ENCODE peak calls at places on chromosomes 11 and 22, in four cellular contexts. E is CD8-positive, alpha-beta T cell; S is SK-N-SH; H is MM.1S. A is an unnamed sample.

GRCh38 chr11:23725752-23726151 is 771.1 kb upstream of the LUZP2 start:
- DNase-seq in S (no peak), E (no peak), H (no peak), A (no peak)

GRCh38 chr11:21225860-21226259 is 556.5 kb downstream of the NELL1 start:
- DNase-seq in E (no peak), H (no peak), S (no peak), A (no peak)

GRCh38 chr11:132312616-132313210 is 942.3 kb downstream of the NTM start:
- DNase-seq in H (no peak), E (no peak), S (peak), A (no peak)

GRCh38 chr11:77503006-77503405 is 29.1 kb upstream of the PAK1 start:
- DNase-seq in E (no peak), H (no peak), S (peak), A (no peak)

GRCh38 chr11:27229511-27230174 is 133.4 kb downstream of the CCDC34 start:
- DNase-seq in S (no peak), E (no peak), H (no peak), A (no peak)

GRCh38 chr11:22431074-22431473 is 92.9 kb downstream of the SLC17A6 start:
- DNase-seq in E (no peak), S (no peak), H (no peak), A (no peak)

GRCh38 chr11:10109836-10110235 is 184.2 kb downstream of the SBF2 start:
- DNase-seq in H (no peak), S (no peak), E (no peak), A (no peak)

GRCh38 chr11:23112987-23113886 is 253.0 kb upstream of the CCDC179 start:
- DNase-seq in H (peak), S (peak), E (no peak), A (peak)

GRCh38 chr11:101914349-101914736 is 467 bp upstream of the CEP126 start:
- DNase-seq in E (no peak), S (no peak), H (no peak), A (no peak)

GRCh38 chr11:305834-306211 is 1.8 kb upstream of the IFITM2 start:
- DNase-seq in E (no peak), H (no peak), S (no peak), A (no peak)

GRCh38 chr11:78645226-78646202 is 70.8 kb upstream of the NARS2 start:
- DNase-seq in S (peak), H (peak), E (peak), A (peak)

GRCh38 chr22:49850021-49850911 is 3.4 kb upstream of the ZBED4 start:
- DNase-seq in S (no peak), H (no peak), E (no peak), A (no peak)

GRCh38 chr22:41408665-41409064 is 26.9 kb downstream of the TEF start:
- DNase-seq in E (no peak), S (no peak), H (no peak), A (no peak)

GRCh38 chr11:130032931-130033330 is 30.3 kb upstream of the PRDM10 start:
- DNase-seq in H (no peak), E (no peak), S (no peak), A (no peak)

GRCh38 chr11:35420371-35420770 is 1.0 kb upstream of the SLC1A2 start:
- DNase-seq in S (peak), E (no peak), H (no peak), A (no peak)

GRCh38 chr11:34890812-34891211 is 25.4 kb downstream of the APIP start:
- DNase-seq in H (peak), E (no peak), S (peak), A (no peak)

GRCh38 chr22:46754110-46754799 is 8.2 kb upstream of the TBC1D22A start:
- DNase-seq in S (peak), H (no peak), E (no peak), A (peak)

GRCh38 chr11:11409916-11410315 is 56.9 kb upstream of the CSNK2A3 start:
- DNase-seq in E (no peak), S (no peak), H (no peak), A (no peak)

GRCh38 chr11:115963170-115963569 is 459.0 kb upstream of the CADM1 start:
- DNase-seq in H (no peak), E (no peak), S (no peak), A (no peak)

GRCh38 chr11:74840486-74840885 is 91.8 kb downstream of the RNF169 start:
- DNase-seq in H (no peak), E (no peak), S (no peak), A (no peak)

GRCh38 chr22:33828302-33828701 is 92.0 kb downstream of the LARGE1 start:
- DNase-seq in H (no peak), S (no peak), E (no peak), A (no peak)

GRCh38 chr11:128585498-128586238 is 1.7 kb downstream of the ETS1 start:
- DNase-seq in E (no peak), S (no peak), H (no peak), A (no peak)

GRCh38 chr11:4044971-4045646 is 49.5 kb upstream of the RRM1 start:
- DNase-seq in H (no peak), S (no peak), E (no peak), A (peak)

GRCh38 chr11:17389205-17389956 is 922 bp upstream of the KCNJ11 start:
- DNase-seq in S (peak), E (peak), H (peak), A (no peak)

GRCh38 chr22:36331306-36331911 is 56.4 kb downstream of the MYH9 start:
- DNase-seq in S (peak), H (peak), E (peak), A (peak)

GRCh38 chr11:15196704-15197103 is 82.0 kb downstream of the INSC start:
- DNase-seq in E (no peak), S (no peak), H (no peak), A (no peak)

GRCh38 chr11:94922675-94923347 is 50.5 kb downstream of the CWC15 start:
- DNase-seq in S (no peak), H (no peak), E (no peak), A (no peak)

GRCh38 chr11:95884364-95884763 is 39.5 kb downstream of the MTMR2 start:
- DNase-seq in S (no peak), E (no peak), H (no peak), A (peak)

GRCh38 chr11:114036156-114036811 is 23.2 kb upstream of the ZBTB16 start:
- DNase-seq in S (peak), E (peak), H (peak), A (no peak)

GRCh38 chr11:111949519-111950426 is 12.6 kb downstream of the DIXDC1 start:
- DNase-seq in S (no peak), H (no peak), E (no peak), A (no peak)

GRCh38 chr11:1708716-1709115 is 11.7 kb downstream of the KRTAP5-6 start:
- DNase-seq in S (no peak), E (no peak), H (no peak), A (no peak)

GRCh38 chr11:14578551-14578956 is 58.4 kb upstream of the PSMA1 start:
- DNase-seq in S (peak), E (peak), H (peak), A (peak)

GRCh38 chr22:31079095-31079642 is 1.9 kb upstream of the SMTN start:
- DNase-seq in H (no peak), S (peak), E (no peak), A (no peak)

GRCh38 chr11:116808262-116809175 is 14.6 kb downstream of the APOA4 start:
- DNase-seq in S (no peak), E (no peak), H (no peak), A (peak)

GRCh38 chr11:56990702-56991101 is 2.0 kb downstream of the OR5AK2 start:
- DNase-seq in S (no peak), H (no peak), E (no peak), A (no peak)

GRCh38 chr22:42602470-42602869 is 12.2 kb downstream of the POLDIP3 start:
- DNase-seq in E (no peak), H (no peak), S (no peak), A (no peak)
- H3K27ac ChIP-seq in E (no peak), H (no peak), S (no peak), A (no peak)

GRCh38 chr11:64677441-64678023 is 45.5 kb downstream of the NRXN2 start:
- DNase-seq in E (no peak), H (no peak), S (no peak), A (no peak)

GRCh38 chr11:64676253-64676615 is 46.8 kb downstream of the NRXN2 start:
- DNase-seq in S (no peak), E (no peak), H (no peak), A (no peak)

GRCh38 chr11:64674774-64675173 is 48.2 kb downstream of the NRXN2 start:
- DNase-seq in H (no peak), S (no peak), E (no peak), A (no peak)

GRCh38 chr11:64673279-64673678 is 49.7 kb downstream of the NRXN2 start:
- DNase-seq in S (no peak), H (no peak), E (no peak), A (no peak)

DNA sequence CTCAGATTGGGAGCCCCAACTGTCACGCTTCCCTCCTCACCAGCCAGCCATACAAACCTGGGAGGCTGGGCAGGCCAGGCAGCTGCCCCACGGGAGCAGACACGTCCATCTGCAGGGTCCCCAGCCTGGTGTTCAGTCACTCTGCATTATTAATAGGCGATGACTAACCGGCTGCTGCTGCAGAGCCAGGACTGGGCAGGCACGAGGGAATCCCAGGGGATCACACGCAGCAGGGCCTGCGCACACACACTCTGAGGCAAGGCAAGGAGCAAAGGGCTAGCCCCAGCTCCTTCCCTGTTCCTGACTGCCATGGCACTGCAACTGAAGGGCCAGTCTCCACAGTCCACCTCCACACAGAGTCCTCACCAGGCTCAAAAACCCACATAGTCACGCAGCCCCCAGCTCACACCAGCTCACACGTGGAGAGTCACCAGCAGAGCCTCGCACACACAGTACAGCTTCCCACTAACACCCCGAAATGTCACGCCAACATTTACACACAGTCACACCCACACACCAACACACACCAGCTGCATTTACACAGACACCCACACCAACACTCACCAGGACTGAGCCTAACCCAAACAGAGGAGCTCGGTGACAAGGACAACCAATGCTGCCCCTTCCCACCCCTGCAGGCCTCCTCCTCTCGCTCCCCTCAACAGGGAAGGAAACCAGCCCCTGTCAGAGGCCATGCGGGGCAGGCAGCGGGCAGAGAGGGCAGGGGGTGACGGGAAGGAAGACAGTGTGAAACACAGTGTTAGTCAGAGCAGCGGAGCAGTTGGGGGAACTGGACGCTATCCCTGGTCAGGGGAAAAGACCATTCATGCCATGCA is 47.4 kb downstream of the NRXN2 start:
- DNase-seq in H (no peak), S (peak), E (no peak), A (no peak)
- H3K27ac ChIP-seq in H (no peak), S (no peak), E (no peak), A (no peak)

GRCh38 chr11:70204466-70204799 is 1.3 kb downstream of the FADD start:
- DNase-seq in E (no peak), S (no peak), H (no peak), A (no peak)
- H3K27ac ChIP-seq in E (peak), S (peak), H (peak), A (peak)

DNA sequence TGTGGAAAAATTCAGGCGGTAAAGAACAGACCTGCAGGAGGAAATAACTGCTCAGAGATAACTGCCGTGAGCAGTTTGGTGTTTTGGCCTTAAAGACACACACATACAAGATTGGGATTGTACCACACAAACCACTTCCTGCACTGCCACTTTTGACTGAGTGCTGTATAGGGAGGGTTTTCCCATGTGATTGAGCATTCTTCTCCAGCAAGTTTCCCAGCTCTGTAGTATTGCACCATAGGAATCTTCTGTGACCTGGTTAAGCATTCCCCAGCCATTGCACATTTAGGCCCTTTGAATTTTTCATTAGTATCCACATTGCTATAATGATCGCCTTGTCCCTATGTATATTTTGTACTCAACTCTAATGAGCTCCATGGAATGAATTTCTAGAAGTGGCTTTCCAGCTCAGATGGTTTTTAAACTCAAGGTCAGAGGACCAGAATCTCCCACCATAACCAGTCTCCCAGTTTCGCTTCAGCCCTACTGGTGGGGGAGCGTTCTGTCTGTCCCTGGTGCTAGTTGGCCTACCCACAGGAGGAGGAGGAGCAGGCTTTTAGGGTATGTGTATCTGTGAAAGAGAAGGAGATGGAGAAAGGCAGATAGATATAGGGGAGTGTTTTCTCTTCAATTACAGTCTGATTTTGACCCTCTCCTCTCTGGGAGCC is 9.3 kb downstream of the CD82 start:
- DNase-seq in E (peak), S (peak), H (peak), A (peak)
- H3K27ac ChIP-seq in E (no peak), S (peak), H (peak), A (peak)

A was measured in epithelial cell of prostate.